ENCODE peak calls at places on chromosomes 7 and 10, in ten cellular contexts. G is astrocyte of the spinal cord, J is kidney, I is IMR-90, Y is choroid plexus epithelial cell, Q is left ventricle myocardium inferior, A is foreskin fibroblast, X is cardiac fibroblast, P is HAP-1, T is Panc1. F is an unnamed sample.

GRCh38 chr7:100949227-100949930 is at the start of gene MUC3A:
- DNase-seq in G (no peak), J (no peak), I (no peak), Y (no peak), Q (no peak), A (no peak), X (no peak), P (no peak), T (no peak), F (no peak)

GRCh38 chr7:125061-125471 is 67.3 kb upstream of the FAM20C start:
- DNase-seq in G (no peak), J (no peak), I (no peak), Y (no peak), Q (no peak), A (no peak), X (no peak), P (no peak), T (no peak), F (no peak)

GRCh38 chr7:70177166-70177565 is 578.9 kb downstream of the AUTS2 start:
- DNase-seq in G (peak), J (no peak), I (no peak), Y (no peak), Q (no peak), A (peak), X (no peak), P (no peak), T (no peak), F (no peak)

GRCh38 chr7:88040694-88041093 is 106.6 kb downstream of the ADAM22 start:
- DNase-seq in G (peak), J (no peak), I (no peak), Y (peak), Q (no peak), A (peak), X (no peak), P (no peak), T (no peak), F (no peak)

GRCh38 chr10:22133640-22134624 is 83.9 kb downstream of the EBLN1 start:
- DNase-seq in G (no peak), J (no peak), I (no peak), Y (peak), Q (no peak), A (no peak), X (peak), P (no peak), T (no peak), F (no peak)

GRCh38 chr10:48582970-48583369 is 21.9 kb downstream of the ARHGAP22 start:
- DNase-seq in G (no peak), J (no peak), I (no peak), Y (no peak), Q (no peak), A (no peak), X (no peak), P (no peak), T (no peak), F (no peak)

GRCh38 chr10:6987536-6987945 is 407.5 kb upstream of the PRKCQ start:
- DNase-seq in G (no peak), J (no peak), I (no peak), Y (no peak), Q (no peak), A (no peak), X (no peak), P (no peak), T (no peak), F (no peak)

GRCh38 chr7:134318443-134318842 is 1.7 kb upstream of the SLC35B4 start:
- DNase-seq in G (no peak), J (no peak), I (no peak), Y (no peak), Q (no peak), A (no peak), X (no peak), P (no peak), T (no peak), F (no peak)

GRCh38 chr7:252216-252965 is 37.6 kb upstream of the FOXL3 start:
- DNase-seq in G (no peak), J (peak), I (no peak), Y (no peak), Q (no peak), A (no peak), X (no peak), P (no peak), T (no peak), F (no peak)

GRCh38 chr10:77867124-77867715 is 59.3 kb downstream of the DLG5 start:
- DNase-seq in G (no peak), J (no peak), I (no peak), Y (no peak), Q (no peak), A (no peak), X (no peak), P (no peak), T (no peak), F (no peak)

GRCh38 chr10:71912431-71912830 is 51.8 kb upstream of the CHST3 start:
- DNase-seq in G (no peak), J (no peak), I (peak), Y (peak), Q (no peak), A (no peak), X (no peak), P (no peak), T (no peak), F (no peak)

GRCh38 chr10:87657370-87657769 is 2.3 kb upstream of the PAPSS2 start:
- DNase-seq in G (peak), J (no peak), I (peak), Y (peak), Q (no peak), A (peak), X (peak), P (no peak), T (no peak), F (peak)

GRCh38 chr7:114217026-114217425 is 197.6 kb upstream of the FOXP2 start:
- DNase-seq in G (no peak), J (no peak), I (no peak), Y (peak), Q (no peak), A (no peak), X (peak), P (no peak), T (no peak), F (no peak)

GRCh38 chr7:139153832-139154231 is 44.3 kb upstream of the ZC3HAV1 start:
- DNase-seq in G (peak), J (no peak), I (peak), Y (peak), Q (no peak), A (peak), X (peak), P (no peak), T (no peak), F (no peak)

GRCh38 chr10:128043259-128044045 is 82.8 kb downstream of the MKI67 start:
- DNase-seq in G (no peak), J (peak), I (no peak), Y (no peak), Q (no peak), A (no peak), X (peak), P (no peak), T (no peak), F (no peak)

GRCh38 chr10:58326967-58327381 is 7.8 kb upstream of the UBE2D1 start:
- DNase-seq in G (peak), J (peak), I (peak), Y (peak), Q (peak), A (peak), X (peak), P (no peak), T (no peak), F (peak)
- H3K4me3 ChIP-seq in G (peak), J (peak), I (peak), Y (peak), Q (peak), A (peak), X (peak), P (no peak), T (no peak), F (no peak)

DNA sequence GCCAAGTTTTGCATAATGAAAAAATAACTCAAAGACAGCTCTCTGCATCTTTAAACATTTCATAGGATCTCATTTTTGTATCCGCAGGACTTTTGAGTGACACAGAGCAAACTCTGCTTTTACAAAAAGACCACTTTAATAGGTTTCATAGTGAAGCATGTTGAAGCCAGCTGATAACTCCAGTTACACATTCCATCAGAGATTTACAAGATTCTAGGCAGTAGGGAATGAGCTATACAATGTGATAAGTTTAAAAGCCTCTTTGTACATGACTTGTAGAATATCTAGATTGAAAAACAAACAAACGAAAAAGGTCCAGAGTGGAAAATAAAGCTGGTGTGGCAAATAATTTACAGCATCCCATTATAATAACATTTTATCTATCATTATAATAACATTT is 2.2 kb downstream of the PRKG1 start:
- DNase-seq in G (no peak), J (no peak), I (no peak), Y (no peak), Q (no peak), A (no peak), X (no peak), P (no peak), T (no peak), F (no peak)
- H3K4me3 ChIP-seq in G (no peak), J (peak), I (no peak), Y (no peak), Q (peak), A (peak), X (no peak), P (no peak), T (no peak), F (peak)

DNA sequence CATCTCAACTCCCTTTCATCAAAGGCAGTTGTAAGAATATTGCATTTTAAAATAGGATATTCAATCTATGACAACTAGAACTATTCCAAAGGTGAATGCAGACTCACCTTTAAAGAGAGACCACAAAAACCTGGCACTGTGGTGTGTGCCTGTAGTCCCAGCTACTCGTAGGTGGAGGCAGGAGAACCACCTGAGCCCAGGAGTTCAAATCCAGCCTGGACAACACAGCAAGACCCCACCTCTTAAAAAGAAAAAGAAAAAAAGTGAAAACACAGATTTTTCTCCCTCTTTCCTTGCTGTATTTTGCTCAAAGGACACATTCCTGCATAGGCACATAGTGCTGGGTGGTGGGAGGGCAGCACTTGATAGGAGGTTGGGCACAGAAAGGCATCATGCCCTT is 739 bp upstream of the ALDH18A1 start:
- DNase-seq in G (no peak), J (no peak), I (no peak), Y (no peak), Q (no peak), A (no peak), X (no peak), P (no peak), T (no peak), F (no peak)
- H3K4me3 ChIP-seq in G (no peak), J (peak), I (no peak), Y (peak), Q (peak), A (peak), X (peak), P (peak), T (peak), F (peak)

GRCh38 chr7:7563269-7563668 is 3.4 kb upstream of the MIOS start:
- DNase-seq in G (no peak), J (no peak), I (no peak), Y (no peak), Q (no peak), A (no peak), X (no peak), P (no peak), T (no peak), F (no peak)
- H3K4me3 ChIP-seq in G (no peak), J (no peak), I (no peak), Y (no peak), Q (no peak), A (no peak), X (no peak), P (no peak), T (no peak), F (no peak)

GRCh38 chr7:12221414-12221813 is 10.3 kb downstream of the TMEM106B start:
- DNase-seq in G (no peak), J (no peak), I (no peak), Y (peak), Q (no peak), A (no peak), X (peak), P (no peak), T (no peak), F (no peak)

GRCh38 chr7:12228024-12228423 is 16.9 kb downstream of the TMEM106B start:
- DNase-seq in G (no peak), J (no peak), I (no peak), Y (no peak), Q (no peak), A (no peak), X (no peak), P (no peak), T (no peak), F (no peak)

GRCh38 chr7:12217311-12217710 is 6.2 kb downstream of the TMEM106B start:
- DNase-seq in G (no peak), J (no peak), I (no peak), Y (no peak), Q (no peak), A (no peak), X (no peak), P (no peak), T (no peak), F (no peak)

GRCh38 chr7:12220321-12221046 is 9.4 kb downstream of the TMEM106B start:
- DNase-seq in G (no peak), J (no peak), I (no peak), Y (no peak), Q (no peak), A (no peak), X (peak), P (no peak), T (no peak), F (no peak)

DNA sequence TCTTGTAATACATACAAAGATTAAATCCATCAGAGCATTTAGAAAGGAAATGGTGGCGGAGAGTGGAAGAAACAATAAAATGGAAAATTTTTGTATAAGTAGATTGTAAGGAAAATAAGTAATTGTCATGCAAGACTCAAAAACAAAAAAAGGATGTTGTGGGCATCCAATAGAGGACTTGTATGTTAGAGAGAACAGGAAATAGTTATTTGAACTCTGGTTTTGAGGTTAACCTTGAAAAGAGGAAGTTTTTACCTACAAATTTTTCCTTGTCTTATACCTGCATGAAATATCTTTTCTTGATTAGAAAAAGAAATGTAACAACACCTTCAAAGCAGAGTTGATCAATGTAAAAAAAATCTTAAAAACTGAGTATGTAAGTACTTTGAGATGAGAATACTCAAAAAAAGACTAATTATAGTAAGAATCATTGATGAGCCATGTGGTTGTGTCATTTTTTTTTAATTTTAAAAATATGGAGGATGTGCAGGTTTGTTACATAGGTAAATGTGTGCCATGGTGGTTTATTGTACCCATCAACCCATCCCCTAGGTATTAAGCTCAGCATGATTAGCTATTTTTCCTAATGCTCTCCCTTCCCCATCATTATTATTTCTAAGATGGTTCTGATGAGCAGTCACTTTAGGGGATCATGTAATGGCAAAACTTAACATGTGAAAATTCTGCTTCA is 11.9 kb downstream of the TMEM106B start:
- DNase-seq in G (no peak), J (no peak), I (no peak), Y (no peak), Q (no peak), A (no peak), X (no peak), P (no peak), T (no peak), F (no peak)
- H3K4me3 ChIP-seq in G (no peak), J (no peak), I (no peak), Y (no peak), Q (no peak), A (no peak), X (no peak), P (no peak), T (no peak), F (no peak)

DNA sequence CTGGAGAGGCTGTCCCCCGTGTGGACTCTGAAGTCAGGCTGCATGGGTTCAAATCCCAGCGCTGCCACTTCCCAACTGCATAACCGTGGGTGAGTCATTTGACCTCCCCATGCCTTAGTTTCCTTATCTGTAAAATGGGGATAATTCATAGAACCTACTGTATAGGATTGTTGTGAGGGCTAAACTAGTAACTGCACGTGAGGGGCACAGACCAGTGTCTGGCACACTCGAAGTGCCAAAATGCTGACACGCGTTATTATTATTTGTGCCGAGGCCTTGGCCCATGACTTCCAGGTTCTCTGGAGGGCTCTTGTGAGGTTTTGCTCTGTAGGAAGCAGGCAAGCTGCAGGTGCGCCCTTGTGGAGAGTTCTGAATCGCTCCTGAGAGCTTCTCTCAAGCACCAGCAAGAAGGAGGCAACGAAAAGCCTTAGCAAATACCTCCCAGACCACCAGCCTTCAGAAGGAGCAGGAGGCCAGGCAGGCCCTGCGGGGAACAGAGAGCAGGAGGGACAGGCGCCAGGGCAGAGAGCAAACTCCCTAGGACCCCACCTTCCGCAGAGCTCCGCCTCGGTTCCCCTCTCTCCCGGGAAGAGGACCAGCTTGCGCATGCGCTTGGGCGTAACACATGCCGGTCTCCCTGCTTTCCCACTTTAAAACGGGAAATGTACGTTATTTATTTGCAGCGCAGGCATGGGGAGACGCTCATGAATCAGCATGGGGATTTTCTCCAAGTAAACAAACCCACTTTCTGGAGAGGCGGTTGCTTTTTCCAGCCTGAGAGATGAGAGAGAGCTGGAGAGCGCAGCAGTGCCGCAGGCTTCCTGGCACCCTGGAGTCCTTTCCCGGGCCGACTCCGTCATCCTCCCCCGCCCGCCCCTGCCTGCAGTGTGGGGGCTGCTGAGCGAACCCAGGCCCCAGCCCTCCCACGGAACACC is 39.6 kb downstream of the SORCS3 start:
- DNase-seq in G (peak), J (no peak), I (no peak), Y (no peak), Q (no peak), A (no peak), X (no peak), P (no peak), T (no peak), F (peak)
- H3K4me3 ChIP-seq in G (peak), J (peak), I (no peak), Y (no peak), Q (peak), A (peak), X (no peak), P (no peak), T (no peak), F (no peak)

GRCh38 chr10:26215534-26215922 is 1.0 kb upstream of the GAD2 start:
- DNase-seq in G (no peak), J (no peak), I (no peak), Y (no peak), Q (no peak), A (no peak), X (no peak), P (no peak), T (no peak), F (no peak)
- H3K4me3 ChIP-seq in G (no peak), J (no peak), I (no peak), Y (no peak), Q (peak), A (no peak), X (no peak), P (no peak), T (no peak), F (no peak)

DNA sequence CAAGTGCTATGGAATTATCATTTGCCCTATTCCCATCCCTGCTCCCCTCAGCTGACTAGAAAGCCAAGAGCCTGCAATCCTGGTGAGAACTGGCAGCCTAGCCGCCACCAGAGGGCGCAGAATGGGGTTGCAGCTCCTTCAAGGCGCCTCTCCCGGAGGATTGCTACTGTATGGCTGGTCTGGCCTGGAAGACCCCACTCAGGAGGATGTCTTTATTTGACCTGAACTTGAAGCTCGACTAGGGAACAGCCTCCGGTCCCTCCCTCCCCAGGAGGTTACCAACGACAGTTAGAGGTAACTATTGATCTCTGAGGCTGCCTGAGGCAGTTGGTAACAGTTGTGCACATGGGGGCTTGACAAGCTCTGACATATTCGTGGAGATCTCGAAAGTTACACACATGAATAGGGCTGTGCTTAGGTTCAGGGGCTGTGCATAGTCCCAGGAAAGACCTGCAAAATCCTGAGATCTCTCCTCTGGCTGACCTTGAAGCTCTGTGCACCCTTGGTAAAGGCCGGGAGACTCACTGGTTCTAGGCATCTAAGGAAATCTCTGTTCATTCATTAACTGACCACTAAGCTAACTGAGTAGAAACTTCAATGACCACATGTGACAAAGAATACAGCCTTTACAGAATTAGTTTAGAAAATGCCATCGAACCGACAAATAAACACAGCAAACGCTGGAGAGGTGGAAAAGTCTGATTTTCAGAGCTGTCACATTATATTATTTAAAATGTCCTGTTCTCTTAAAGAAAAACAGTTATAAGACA is 65.7 kb downstream of the TSPAN12 start:
- DNase-seq in G (peak), J (peak), I (peak), Y (peak), Q (peak), A (peak), X (peak), P (peak), T (peak), F (peak)
- H3K4me3 ChIP-seq in G (no peak), J (no peak), I (no peak), Y (no peak), Q (no peak), A (no peak), X (no peak), P (no peak), T (no peak), F (no peak)

F was measured in ovary.